ENCODE peak calls at places on chromosomes 3 and 15, in nine cellular contexts. K, T, Q, D, R, P, B, V and M are unnamed samples.

GRCh38 chr15:59268199-59268979 is 61.7 kb downstream of the LDHAL6B start:
- DNase-seq in K (peak), T (no peak), Q (no peak), D (peak), R (no peak), P (no peak), B (no peak), V (no peak), M (no peak)

GRCh38 chr3:98779936-98780335 is 16.8 kb downstream of the ST3GAL6 start:
- DNase-seq in K (no peak), T (no peak), Q (no peak), D (peak), R (no peak), P (no peak), B (no peak), V (no peak), M (no peak)

GRCh38 chr3:129942296-129942695 is 32.2 kb upstream of the TRH start:
- DNase-seq in K (peak), T (peak), Q (peak), D (peak), R (no peak), P (peak), B (peak), V (peak), M (no peak)

GRCh38 chr3:169668081-169668956 is 4.8 kb upstream of the MECOM start:
- DNase-seq in K (peak), T (peak), Q (peak), D (no peak), R (no peak), P (peak), B (peak), V (no peak), M (no peak)

GRCh38 chr15:50058231-50058630 is 60.8 kb downstream of the ATP8B4 start:
- DNase-seq in K (no peak), T (no peak), Q (no peak), D (peak), R (no peak), P (no peak), B (no peak), V (no peak), M (no peak)

GRCh38 chr3:4573153-4573552 is 80.0 kb downstream of the ITPR1 start:
- DNase-seq in K (no peak), T (no peak), Q (no peak), D (no peak), R (no peak), P (no peak), B (no peak), V (no peak), M (no peak)

GRCh38 chr15:35912196-35912595 is 366.2 kb upstream of the DPH6 start:
- DNase-seq in K (no peak), T (no peak), Q (no peak), D (peak), R (no peak), P (no peak), B (no peak), V (no peak), M (no peak)

GRCh38 chr3:156174229-156174847 is 54.0 kb downstream of the KCNAB1 start:
- DNase-seq in K (no peak), T (no peak), Q (no peak), D (peak), R (no peak), P (no peak), B (no peak), V (no peak), M (no peak)

GRCh38 chr3:102265720-102266119 is 169.1 kb upstream of the ZPLD1 start:
- DNase-seq in K (no peak), T (no peak), Q (no peak), D (no peak), R (no peak), P (no peak), B (no peak), V (no peak), M (no peak)

GRCh38 chr15:62835351-62835750 is 207.2 kb upstream of the TPM1 start:
- DNase-seq in K (no peak), T (no peak), Q (no peak), D (no peak), R (no peak), P (no peak), B (no peak), V (no peak), M (no peak)

GRCh38 chr3:44861412-44862220 is at the start of gene TMEM42:
- DNase-seq in K (peak), T (peak), Q (peak), D (peak), R (peak), P (peak), B (peak), V (peak), M (no peak)

GRCh38 chr3:190589326-190589725 is 75.4 kb downstream of the IL1RAP start:
- DNase-seq in K (no peak), T (no peak), Q (no peak), D (no peak), R (no peak), P (no peak), B (no peak), V (no peak), M (no peak)

GRCh38 chr3:60333710-60334109 is 917.5 kb downstream of the FHIT start:
- DNase-seq in K (no peak), T (no peak), Q (no peak), D (peak), R (no peak), P (peak), B (no peak), V (no peak), M (no peak)

GRCh38 chr3:144187531-144188230 is 216.1 kb downstream of the DIPK2A start:
- DNase-seq in K (no peak), T (no peak), Q (no peak), D (peak), R (no peak), P (no peak), B (no peak), V (no peak), M (no peak)

GRCh38 chr15:80492874-80493273 is 88.7 kb downstream of the ARNT2 start:
- DNase-seq in K (no peak), T (no peak), Q (no peak), D (no peak), R (no peak), P (no peak), B (no peak), V (no peak), M (no peak)

GRCh38 chr15:51004103-51004536 is 90.6 kb downstream of the TNFAIP8L3 start:
- DNase-seq in K (peak), T (no peak), Q (peak), D (peak), R (no peak), P (no peak), B (no peak), V (no peak), M (no peak)

GRCh38 chr3:29346828-29347227 is 66.0 kb downstream of the RBMS3 start:
- DNase-seq in K (no peak), T (no peak), Q (no peak), D (peak), R (no peak), P (no peak), B (no peak), V (no peak), M (no peak)

GRCh38 chr15:38610748-38611147 is 46.1 kb upstream of the RASGRP1 start:
- DNase-seq in K (no peak), T (no peak), Q (no peak), D (no peak), R (no peak), P (no peak), B (no peak), V (no peak), M (no peak)

GRCh38 chr3:87298111-87298718 is 21.8 kb upstream of the POU1F1 start:
- DNase-seq in K (peak), T (no peak), Q (no peak), D (peak), R (no peak), P (no peak), B (no peak), V (no peak), M (no peak)

GRCh38 chr3:71585126-71585525 is 1.6 kb upstream of the FOXP1 start:
- DNase-seq in K (no peak), T (peak), Q (no peak), D (no peak), R (no peak), P (no peak), B (no peak), V (no peak), M (no peak)

GRCh38 chr3:172512363-172512762 is 10.9 kb downstream of the TNFSF10 start:
- DNase-seq in K (no peak), T (peak), Q (no peak), D (no peak), R (no peak), P (peak), B (no peak), V (no peak), M (no peak)

GRCh38 chr3:141878326-141878725 is 1.9 kb downstream of the ATP1B3 start:
- DNase-seq in K (no peak), T (no peak), Q (no peak), D (no peak), R (no peak), P (no peak), B (no peak), V (no peak), M (no peak)

GRCh38 chr15:71312194-71312708 is 197.0 kb downstream of the THSD4 start:
- DNase-seq in K (no peak), T (no peak), Q (no peak), D (no peak), R (no peak), P (no peak), B (no peak), V (no peak), M (no peak)

GRCh38 chr3:49908378-49909199 is 4.9 kb upstream of the MST1R start:
- DNase-seq in K (no peak), T (no peak), Q (no peak), D (no peak), R (no peak), P (no peak), B (no peak), V (no peak), M (no peak)

GRCh38 chr15:68818088-68818670 is 2.5 kb downstream of the ANP32A start:
- DNase-seq in K (peak), T (peak), Q (peak), D (peak), R (no peak), P (peak), B (peak), V (no peak), M (no peak)

GRCh38 chr3:13619661-13620230 is 70.8 kb downstream of the FBLN2 start:
- DNase-seq in K (no peak), T (no peak), Q (no peak), D (no peak), R (no peak), P (no peak), B (no peak), V (no peak), M (peak)
- TF ChIP-seq CTCF in K (no peak), T (no peak), Q (no peak), D (no peak), R (no peak), P (no peak), B (no peak), V (no peak), M (no peak)

DNA sequence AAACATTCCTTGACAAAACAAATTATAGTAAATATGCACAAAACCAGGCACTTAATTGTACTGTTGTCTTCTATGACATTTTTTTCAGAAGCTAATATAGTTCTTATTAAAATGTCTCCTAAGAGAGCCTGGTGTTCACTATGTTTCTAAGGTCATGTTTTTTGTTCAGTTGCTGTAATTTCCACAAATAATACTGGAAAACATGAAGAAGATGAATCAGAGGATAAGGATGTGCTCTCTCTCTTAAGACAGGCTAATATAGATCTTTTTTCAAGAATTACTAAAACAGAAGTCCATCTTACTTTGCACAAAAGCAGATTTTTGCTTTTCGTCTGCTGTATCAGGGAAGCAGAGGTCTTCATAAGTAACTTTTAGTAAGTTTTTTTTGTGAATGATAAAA is 823.0 kb upstream of the NECTIN3 start:
- DNase-seq in K (no peak), T (no peak), Q (no peak), D (peak), R (no peak), P (no peak), B (no peak), V (no peak), M (no peak)
- TF ChIP-seq CTCF in K (no peak), T (no peak), Q (no peak), D (no peak), R (no peak), P (no peak), B (no peak), V (no peak), M (no peak)

GRCh38 chr3:38655708-38656300 is 6.3 kb upstream of the SCN5A start:
- DNase-seq in K (peak), T (no peak), Q (peak), D (peak), R (no peak), P (no peak), B (peak), V (no peak), M (no peak)
- TF ChIP-seq CTCF in K (peak), T (peak), Q (peak), D (peak), R (peak), P (peak), B (peak), V (peak), M (peak)

DNA sequence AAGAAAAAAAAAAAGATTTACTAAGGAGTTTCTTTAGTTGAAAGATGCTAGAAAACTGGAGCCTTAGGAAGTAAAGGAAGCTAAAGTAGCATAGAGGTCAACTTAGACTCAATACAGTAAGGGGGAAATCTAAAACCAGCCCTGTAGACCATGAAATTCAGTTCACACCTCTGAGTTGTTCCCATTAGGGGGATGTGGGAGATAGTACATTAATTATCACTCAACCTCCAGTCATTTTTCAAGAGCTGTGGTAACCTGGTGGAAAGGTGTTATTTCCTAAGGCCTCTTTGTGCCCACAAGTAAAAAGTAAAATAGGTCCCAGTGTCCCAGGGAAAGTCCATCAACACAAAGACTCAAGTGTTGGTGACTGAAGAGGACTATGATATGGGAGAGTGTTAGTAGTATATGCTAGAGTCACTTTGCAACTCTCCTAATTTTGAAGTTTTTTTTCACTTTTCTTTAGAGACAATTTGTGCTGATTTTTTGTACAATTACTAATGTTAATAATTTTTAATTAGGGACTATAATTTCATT is 1274.4 kb upstream of the EPHA6 start:
- DNase-seq in K (no peak), T (no peak), Q (no peak), D (no peak), R (no peak), P (no peak), B (no peak), V (no peak), M (no peak)
- TF ChIP-seq CTCF in K (no peak), T (no peak), Q (no peak), D (no peak), R (no peak), P (no peak), B (no peak), V (no peak), M (no peak)

GRCh38 chr3:40240921-40241320 is 68.6 kb upstream of the EIF1B start:
- DNase-seq in K (no peak), T (no peak), Q (no peak), D (no peak), R (no peak), P (no peak), B (no peak), V (no peak), M (no peak)

GRCh38 chr3:40242638-40243037 is 66.9 kb upstream of the EIF1B start:
- DNase-seq in K (no peak), T (no peak), Q (no peak), D (no peak), R (no peak), P (no peak), B (no peak), V (no peak), M (no peak)

GRCh38 chr3:40243056-40243455 is 66.5 kb upstream of the EIF1B start:
- DNase-seq in K (no peak), T (no peak), Q (no peak), D (no peak), R (no peak), P (no peak), B (no peak), V (no peak), M (no peak)

GRCh38 chr3:40237159-40237558 is 72.3 kb upstream of the EIF1B start:
- DNase-seq in K (no peak), T (no peak), Q (no peak), D (no peak), R (no peak), P (no peak), B (no peak), V (no peak), M (no peak)

GRCh38 chr3:40237892-40238571 is 71.5 kb upstream of the EIF1B start:
- DNase-seq in K (no peak), T (no peak), Q (no peak), D (peak), R (no peak), P (peak), B (peak), V (no peak), M (no peak)
- TF ChIP-seq CTCF in K (no peak), T (no peak), Q (no peak), D (peak), R (no peak), P (peak), B (peak), V (peak), M (peak)

DNA sequence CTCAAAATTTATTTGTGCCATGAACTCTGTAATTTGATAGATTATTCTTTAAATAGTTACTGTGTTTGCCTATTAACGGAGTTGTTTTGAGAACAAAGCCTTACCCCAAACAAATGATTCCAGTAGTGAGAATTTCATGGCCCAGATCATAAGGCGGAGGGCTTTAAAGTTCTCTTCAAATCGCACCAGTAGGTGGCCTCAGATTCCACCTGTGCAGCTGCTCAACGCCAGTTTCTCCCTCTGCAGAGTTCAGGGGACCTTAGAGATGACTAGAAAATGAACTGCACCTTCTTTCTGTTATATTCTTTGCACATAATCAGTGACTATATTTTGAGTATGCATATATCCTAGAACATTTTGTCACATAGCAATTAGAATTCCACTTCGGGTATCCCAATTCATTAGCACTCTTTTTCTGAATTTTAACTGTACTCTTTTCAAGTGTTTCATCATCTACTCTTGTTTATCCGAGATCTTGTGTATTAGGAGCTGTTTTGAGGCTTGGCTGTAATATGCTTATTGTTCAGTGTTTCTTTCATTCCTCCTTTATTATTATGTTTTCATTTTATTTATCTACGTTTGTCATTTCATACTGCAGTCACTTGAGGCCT is 232.6 kb upstream of the CHRM5 start:
- DNase-seq in K (peak), T (no peak), Q (peak), D (peak), R (no peak), P (peak), B (peak), V (peak), M (no peak)
- TF ChIP-seq CTCF in K (peak), T (peak), Q (peak), D (peak), R (peak), P (no peak), B (peak), V (peak), M (peak)

GRCh38 chr3:179837374-179837773 is 184.5 kb downstream of the USP13 start:
- DNase-seq in K (peak), T (no peak), Q (no peak), D (peak), R (no peak), P (no peak), B (no peak), V (no peak), M (no peak)
- TF ChIP-seq CTCF in K (no peak), T (no peak), Q (no peak), D (peak), R (no peak), P (no peak), B (no peak), V (no peak), M (peak)

GRCh38 chr3:123027292-123028232 is at the start of gene SEMA5B:
- DNase-seq in K (no peak), T (peak), Q (peak), D (no peak), R (no peak), P (peak), B (peak), V (no peak), M (peak)
- TF ChIP-seq CTCF in K (peak), T (no peak), Q (no peak), D (no peak), R (peak), P (peak), B (peak), V (peak), M (peak)

GRCh38 chr15:64740361-64741170 is 34.8 kb downstream of the RBPMS2 start:
- DNase-seq in K (peak), T (peak), Q (peak), D (peak), R (no peak), P (no peak), B (no peak), V (no peak), M (no peak)
- TF ChIP-seq CTCF in K (no peak), T (no peak), Q (no peak), D (peak), R (peak), P (no peak), B (no peak), V (no peak), M (peak)

DNA sequence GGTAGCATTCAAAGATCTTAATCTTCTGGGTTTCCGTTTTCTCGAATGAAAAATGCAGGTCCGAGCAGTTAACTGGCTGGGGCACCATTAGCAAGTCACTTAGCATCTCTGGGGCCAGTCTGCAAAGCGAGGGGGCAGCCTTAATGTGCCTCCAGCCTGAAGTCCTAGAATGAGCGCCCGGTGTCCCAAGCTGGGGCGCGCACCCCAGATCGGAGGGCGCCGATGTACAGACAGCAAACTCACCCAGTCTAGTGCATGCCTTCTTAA is at the start of gene PATL2:
- DNase-seq in K (no peak), T (no peak), Q (no peak), D (no peak), R (no peak), P (no peak), B (no peak), V (no peak), M (no peak)
- TF ChIP-seq CTCF in K (no peak), T (no peak), Q (no peak), D (no peak), R (no peak), P (no peak), B (no peak), V (no peak), M (peak)